ENCODE peak calls at places on chromosome 19, in nine cellular contexts. One of them, this sample, is unnamed.
A peak's percentile ranks its signal among the peaks of the same experiment; 100 is the strongest.

GRCh38 chr19:54096642-54097106 is 3.9 kb downstream of the OSCAR start:
- DNase-seq in H54: no peak
- DNase-seq in left colon: no peak
- DNase-seq in HTR-8/SVneo: no peak
- DNase-seq in skeletal muscle cell: no peak
- DNase-seq in stromal cell of bone marrow: peak; percentile 41
- DNase-seq in pancreas: no peak
- DNase-seq in activated T-helper 9 cell treated with anti-CD3 and anti-CD28 coated beads, Interleukin-2, amount 50 U/mL, for 16 hours: no peak
- DNase-seq in activated gamma-delta T cell treated with anti-CD3 and anti-CD28 coated beads, Interleukin-2, amount 50 U/mL, for 16 hours: no peak
- DNase-seq in this sample: no peak

GRCh38 chr19:58054792-58055482 is 4.1 kb upstream of the ZNF135 start:
- DNase-seq in H54: no peak
- DNase-seq in left colon: no peak
- DNase-seq in HTR-8/SVneo: no peak
- DNase-seq in skeletal muscle cell: no peak
- DNase-seq in stromal cell of bone marrow: peak; percentile 4
- DNase-seq in pancreas: no peak
- DNase-seq in activated T-helper 9 cell treated with anti-CD3 and anti-CD28 coated beads, Interleukin-2, amount 50 U/mL, for 16 hours: no peak
- DNase-seq in activated gamma-delta T cell treated with anti-CD3 and anti-CD28 coated beads, Interleukin-2, amount 50 U/mL, for 16 hours: no peak
- DNase-seq in this sample: no peak

GRCh38 chr19:57903298-57904174 is 12.9 kb downstream of the ZNF417 start:
- DNase-seq in H54: peak; percentile 19
- DNase-seq in left colon: no peak
- DNase-seq in HTR-8/SVneo: no peak
- DNase-seq in skeletal muscle cell: no peak
- DNase-seq in stromal cell of bone marrow: peak; percentile 35
- DNase-seq in pancreas: no peak
- DNase-seq in activated T-helper 9 cell treated with anti-CD3 and anti-CD28 coated beads, Interleukin-2, amount 50 U/mL, for 16 hours: no peak
- DNase-seq in activated gamma-delta T cell treated with anti-CD3 and anti-CD28 coated beads, Interleukin-2, amount 50 U/mL, for 16 hours: no peak
- DNase-seq in this sample: no peak

GRCh38 chr19:1470864-1471513 is 8.0 kb downstream of the C19orf25 start:
- DNase-seq in H54: no peak
- DNase-seq in left colon: peak; percentile 51
- DNase-seq in HTR-8/SVneo: peak; percentile 37
- DNase-seq in skeletal muscle cell: no peak
- DNase-seq in stromal cell of bone marrow: no peak
- DNase-seq in pancreas: peak; percentile 80
- DNase-seq in activated T-helper 9 cell treated with anti-CD3 and anti-CD28 coated beads, Interleukin-2, amount 50 U/mL, for 16 hours: no peak
- DNase-seq in activated gamma-delta T cell treated with anti-CD3 and anti-CD28 coated beads, Interleukin-2, amount 50 U/mL, for 16 hours: no peak
- DNase-seq in this sample: no peak

GRCh38 chr19:46162731-46163130 is 14.7 kb downstream of the IGFL2 start:
- DNase-seq in H54: no peak
- DNase-seq in left colon: no peak
- DNase-seq in HTR-8/SVneo: no peak
- DNase-seq in skeletal muscle cell: no peak
- DNase-seq in stromal cell of bone marrow: no peak
- DNase-seq in pancreas: no peak
- DNase-seq in activated T-helper 9 cell treated with anti-CD3 and anti-CD28 coated beads, Interleukin-2, amount 50 U/mL, for 16 hours: no peak
- DNase-seq in activated gamma-delta T cell treated with anti-CD3 and anti-CD28 coated beads, Interleukin-2, amount 50 U/mL, for 16 hours: no peak
- DNase-seq in this sample: no peak

GRCh38 chr19:16462757-16463250 is 9.0 kb downstream of the EPS15L1 start:
- DNase-seq in H54: peak; percentile 91
- DNase-seq in left colon: no peak
- DNase-seq in HTR-8/SVneo: no peak
- DNase-seq in skeletal muscle cell: no peak
- DNase-seq in stromal cell of bone marrow: no peak
- DNase-seq in pancreas: no peak
- DNase-seq in activated T-helper 9 cell treated with anti-CD3 and anti-CD28 coated beads, Interleukin-2, amount 50 U/mL, for 16 hours: no peak
- DNase-seq in activated gamma-delta T cell treated with anti-CD3 and anti-CD28 coated beads, Interleukin-2, amount 50 U/mL, for 16 hours: no peak
- DNase-seq in this sample: no peak

GRCh38 chr19:33771308-33772101 is 25.2 kb upstream of the KCTD15 start:
- DNase-seq in H54: peak; percentile 92
- DNase-seq in left colon: peak; percentile 77
- DNase-seq in HTR-8/SVneo: peak; percentile 76
- DNase-seq in skeletal muscle cell: no peak
- DNase-seq in stromal cell of bone marrow: no peak
- DNase-seq in pancreas: peak; percentile 89
- DNase-seq in activated T-helper 9 cell treated with anti-CD3 and anti-CD28 coated beads, Interleukin-2, amount 50 U/mL, for 16 hours: peak; percentile 44
- DNase-seq in activated gamma-delta T cell treated with anti-CD3 and anti-CD28 coated beads, Interleukin-2, amount 50 U/mL, for 16 hours: peak; percentile 33
- DNase-seq in this sample: no peak

GRCh38 chr19:54325194-54325621 is 12.2 kb upstream of the LILRA5 start:
- DNase-seq in H54: peak; percentile 54
- DNase-seq in left colon: no peak
- DNase-seq in HTR-8/SVneo: peak; percentile 51
- DNase-seq in skeletal muscle cell: no peak
- DNase-seq in stromal cell of bone marrow: peak; percentile 9
- DNase-seq in pancreas: no peak
- DNase-seq in activated T-helper 9 cell treated with anti-CD3 and anti-CD28 coated beads, Interleukin-2, amount 50 U/mL, for 16 hours: peak; percentile 8
- DNase-seq in activated gamma-delta T cell treated with anti-CD3 and anti-CD28 coated beads, Interleukin-2, amount 50 U/mL, for 16 hours: peak; percentile 45
- DNase-seq in this sample: no peak

GRCh38 chr19:42926781-42927180 is 9.1 kb upstream of the PSG6 start:
- DNase-seq in H54: no peak
- DNase-seq in left colon: no peak
- DNase-seq in HTR-8/SVneo: no peak
- DNase-seq in skeletal muscle cell: no peak
- DNase-seq in stromal cell of bone marrow: no peak
- DNase-seq in pancreas: no peak
- DNase-seq in activated T-helper 9 cell treated with anti-CD3 and anti-CD28 coated beads, Interleukin-2, amount 50 U/mL, for 16 hours: no peak
- DNase-seq in activated gamma-delta T cell treated with anti-CD3 and anti-CD28 coated beads, Interleukin-2, amount 50 U/mL, for 16 hours: no peak
- DNase-seq in this sample: no peak

GRCh38 chr19:18282788-18283141 is 1.3 kb upstream of the JUND start:
- DNase-seq in H54: no peak
- DNase-seq in left colon: peak; percentile 77
- DNase-seq in HTR-8/SVneo: no peak
- DNase-seq in skeletal muscle cell: no peak
- DNase-seq in stromal cell of bone marrow: no peak
- DNase-seq in pancreas: no peak
- DNase-seq in activated T-helper 9 cell treated with anti-CD3 and anti-CD28 coated beads, Interleukin-2, amount 50 U/mL, for 16 hours: no peak
- DNase-seq in activated gamma-delta T cell treated with anti-CD3 and anti-CD28 coated beads, Interleukin-2, amount 50 U/mL, for 16 hours: no peak
- DNase-seq in this sample: no peak

GRCh38 chr19:47601180-47601904 is 7.6 kb upstream of the BICRA start:
- DNase-seq in H54: no peak
- DNase-seq in left colon: peak; percentile 67
- DNase-seq in HTR-8/SVneo: no peak
- DNase-seq in skeletal muscle cell: no peak
- DNase-seq in stromal cell of bone marrow: no peak
- DNase-seq in pancreas: no peak
- DNase-seq in activated T-helper 9 cell treated with anti-CD3 and anti-CD28 coated beads, Interleukin-2, amount 50 U/mL, for 16 hours: no peak
- DNase-seq in activated gamma-delta T cell treated with anti-CD3 and anti-CD28 coated beads, Interleukin-2, amount 50 U/mL, for 16 hours: no peak
- DNase-seq in this sample: no peak

GRCh38 chr19:12987781-12988180 is 7.5 kb upstream of the NFIX start:
- DNase-seq in H54: no peak
- DNase-seq in left colon: no peak
- DNase-seq in HTR-8/SVneo: no peak
- DNase-seq in skeletal muscle cell: no peak
- DNase-seq in stromal cell of bone marrow: no peak
- DNase-seq in pancreas: no peak
- DNase-seq in activated T-helper 9 cell treated with anti-CD3 and anti-CD28 coated beads, Interleukin-2, amount 50 U/mL, for 16 hours: no peak
- DNase-seq in activated gamma-delta T cell treated with anti-CD3 and anti-CD28 coated beads, Interleukin-2, amount 50 U/mL, for 16 hours: no peak
- DNase-seq in this sample: no peak

GRCh38 chr19:47790398-47790814 is 11.9 kb downstream of the SELENOW start:
- DNase-seq in H54: peak; percentile 52
- DNase-seq in left colon: peak; percentile 92
- DNase-seq in HTR-8/SVneo: peak; percentile 85
- DNase-seq in skeletal muscle cell: no peak
- DNase-seq in stromal cell of bone marrow: no peak
- DNase-seq in pancreas: peak; percentile 92
- DNase-seq in activated T-helper 9 cell treated with anti-CD3 and anti-CD28 coated beads, Interleukin-2, amount 50 U/mL, for 16 hours: peak; percentile 76
- DNase-seq in activated gamma-delta T cell treated with anti-CD3 and anti-CD28 coated beads, Interleukin-2, amount 50 U/mL, for 16 hours: peak; percentile 79
- DNase-seq in this sample: peak; percentile 92

GRCh38 chr19:30898353-30899103 is 450.7 kb downstream of the TSHZ3 start:
- DNase-seq in H54: no peak
- DNase-seq in left colon: no peak
- DNase-seq in HTR-8/SVneo: no peak
- DNase-seq in skeletal muscle cell: no peak
- DNase-seq in stromal cell of bone marrow: no peak
- DNase-seq in pancreas: no peak
- DNase-seq in activated T-helper 9 cell treated with anti-CD3 and anti-CD28 coated beads, Interleukin-2, amount 50 U/mL, for 16 hours: no peak
- DNase-seq in activated gamma-delta T cell treated with anti-CD3 and anti-CD28 coated beads, Interleukin-2, amount 50 U/mL, for 16 hours: no peak
- DNase-seq in this sample: peak; percentile 77

GRCh38 chr19:13732337-13732736 is 32.0 kb upstream of the MRI1 start:
- DNase-seq in H54: no peak
- DNase-seq in left colon: no peak
- DNase-seq in HTR-8/SVneo: no peak
- DNase-seq in skeletal muscle cell: no peak
- DNase-seq in stromal cell of bone marrow: no peak
- DNase-seq in pancreas: no peak
- DNase-seq in activated T-helper 9 cell treated with anti-CD3 and anti-CD28 coated beads, Interleukin-2, amount 50 U/mL, for 16 hours: no peak
- DNase-seq in activated gamma-delta T cell treated with anti-CD3 and anti-CD28 coated beads, Interleukin-2, amount 50 U/mL, for 16 hours: no peak
- DNase-seq in this sample: no peak

GRCh38 chr19:28257396-28257795 is 955.6 kb downstream of the UQCRFS1 start:
- DNase-seq in H54: no peak
- DNase-seq in left colon: no peak
- DNase-seq in HTR-8/SVneo: no peak
- DNase-seq in skeletal muscle cell: no peak
- DNase-seq in stromal cell of bone marrow: no peak
- DNase-seq in pancreas: no peak
- DNase-seq in activated T-helper 9 cell treated with anti-CD3 and anti-CD28 coated beads, Interleukin-2, amount 50 U/mL, for 16 hours: no peak
- DNase-seq in activated gamma-delta T cell treated with anti-CD3 and anti-CD28 coated beads, Interleukin-2, amount 50 U/mL, for 16 hours: no peak
- DNase-seq in this sample: no peak

GRCh38 chr19:16062789-16063188 is 13.5 kb upstream of the TPM4 start:
- DNase-seq in H54: no peak
- DNase-seq in left colon: peak; percentile 73
- DNase-seq in HTR-8/SVneo: no peak
- DNase-seq in skeletal muscle cell: no peak
- DNase-seq in stromal cell of bone marrow: no peak
- DNase-seq in pancreas: no peak
- DNase-seq in activated T-helper 9 cell treated with anti-CD3 and anti-CD28 coated beads, Interleukin-2, amount 50 U/mL, for 16 hours: peak; percentile 61
- DNase-seq in activated gamma-delta T cell treated with anti-CD3 and anti-CD28 coated beads, Interleukin-2, amount 50 U/mL, for 16 hours: peak; percentile 61
- DNase-seq in this sample: no peak

GRCh38 chr19:31253816-31254551 is 95.3 kb downstream of the TSHZ3 start:
- DNase-seq in H54: no peak
- DNase-seq in left colon: no peak
- DNase-seq in HTR-8/SVneo: peak; percentile 26
- DNase-seq in skeletal muscle cell: peak; percentile 45
- DNase-seq in stromal cell of bone marrow: no peak
- DNase-seq in pancreas: no peak
- DNase-seq in activated T-helper 9 cell treated with anti-CD3 and anti-CD28 coated beads, Interleukin-2, amount 50 U/mL, for 16 hours: no peak
- DNase-seq in activated gamma-delta T cell treated with anti-CD3 and anti-CD28 coated beads, Interleukin-2, amount 50 U/mL, for 16 hours: no peak
- DNase-seq in this sample: no peak

GRCh38 chr19:19445911-19446361 is 40.5 kb downstream of the GATAD2A start:
- DNase-seq in H54: no peak
- DNase-seq in left colon: no peak
- DNase-seq in HTR-8/SVneo: no peak
- DNase-seq in skeletal muscle cell: no peak
- DNase-seq in stromal cell of bone marrow: peak; percentile 16
- DNase-seq in pancreas: no peak
- DNase-seq in activated T-helper 9 cell treated with anti-CD3 and anti-CD28 coated beads, Interleukin-2, amount 50 U/mL, for 16 hours: no peak
- DNase-seq in activated gamma-delta T cell treated with anti-CD3 and anti-CD28 coated beads, Interleukin-2, amount 50 U/mL, for 16 hours: no peak
- DNase-seq in this sample: no peak

GRCh38 chr19:16861875-16862274 is 26.9 kb upstream of the F2RL3 start:
- DNase-seq in H54: no peak
- DNase-seq in left colon: no peak
- DNase-seq in HTR-8/SVneo: no peak
- DNase-seq in skeletal muscle cell: no peak
- DNase-seq in stromal cell of bone marrow: no peak
- DNase-seq in pancreas: no peak
- DNase-seq in activated T-helper 9 cell treated with anti-CD3 and anti-CD28 coated beads, Interleukin-2, amount 50 U/mL, for 16 hours: no peak
- DNase-seq in activated gamma-delta T cell treated with anti-CD3 and anti-CD28 coated beads, Interleukin-2, amount 50 U/mL, for 16 hours: no peak
- DNase-seq in this sample: no peak

GRCh38 chr19:8697671-8698432 is 743 bp downstream of the ACTL9 start:
- DNase-seq in H54: no peak
- DNase-seq in left colon: no peak
- DNase-seq in HTR-8/SVneo: no peak
- DNase-seq in skeletal muscle cell: no peak
- DNase-seq in stromal cell of bone marrow: no peak
- DNase-seq in pancreas: peak; percentile 39
- DNase-seq in activated T-helper 9 cell treated with anti-CD3 and anti-CD28 coated beads, Interleukin-2, amount 50 U/mL, for 16 hours: no peak
- DNase-seq in activated gamma-delta T cell treated with anti-CD3 and anti-CD28 coated beads, Interleukin-2, amount 50 U/mL, for 16 hours: no peak
- DNase-seq in this sample: peak; percentile 7

GRCh38 chr19:5719274-5719960 is 529 bp downstream of the LONP1 start:
- DNase-seq in H54: no peak
- DNase-seq in left colon: peak; percentile 45
- DNase-seq in HTR-8/SVneo: no peak
- DNase-seq in skeletal muscle cell: no peak
- DNase-seq in stromal cell of bone marrow: no peak
- DNase-seq in pancreas: no peak
- DNase-seq in activated T-helper 9 cell treated with anti-CD3 and anti-CD28 coated beads, Interleukin-2, amount 50 U/mL, for 16 hours: peak; percentile 22
- DNase-seq in activated gamma-delta T cell treated with anti-CD3 and anti-CD28 coated beads, Interleukin-2, amount 50 U/mL, for 16 hours: no peak
- DNase-seq in this sample: no peak

GRCh38 chr19:49339364-49340068 is 4.3 kb downstream of the CD37 start:
- DNase-seq in H54: no peak
- DNase-seq in left colon: peak; percentile 85
- DNase-seq in HTR-8/SVneo: no peak
- DNase-seq in skeletal muscle cell: peak; percentile 60
- DNase-seq in stromal cell of bone marrow: peak; percentile 66
- DNase-seq in pancreas: peak; percentile 96
- DNase-seq in activated T-helper 9 cell treated with anti-CD3 and anti-CD28 coated beads, Interleukin-2, amount 50 U/mL, for 16 hours: no peak
- DNase-seq in activated gamma-delta T cell treated with anti-CD3 and anti-CD28 coated beads, Interleukin-2, amount 50 U/mL, for 16 hours: no peak
- DNase-seq in this sample: peak; percentile 94

GRCh38 chr19:12478234-12478941 is 6.2 kb downstream of the ZNF709 start:
- DNase-seq in H54: no peak
- DNase-seq in left colon: no peak
- DNase-seq in HTR-8/SVneo: no peak
- DNase-seq in skeletal muscle cell: no peak
- DNase-seq in stromal cell of bone marrow: no peak
- DNase-seq in pancreas: no peak
- DNase-seq in activated T-helper 9 cell treated with anti-CD3 and anti-CD28 coated beads, Interleukin-2, amount 50 U/mL, for 16 hours: no peak
- DNase-seq in activated gamma-delta T cell treated with anti-CD3 and anti-CD28 coated beads, Interleukin-2, amount 50 U/mL, for 16 hours: no peak
- DNase-seq in this sample: no peak

GRCh38 chr19:34131100-34131499 is 41.2 kb upstream of the LSM14A start:
- DNase-seq in H54: no peak
- DNase-seq in left colon: no peak
- DNase-seq in HTR-8/SVneo: no peak
- DNase-seq in skeletal muscle cell: no peak
- DNase-seq in stromal cell of bone marrow: no peak
- DNase-seq in pancreas: no peak
- DNase-seq in activated T-helper 9 cell treated with anti-CD3 and anti-CD28 coated beads, Interleukin-2, amount 50 U/mL, for 16 hours: no peak
- DNase-seq in activated gamma-delta T cell treated with anti-CD3 and anti-CD28 coated beads, Interleukin-2, amount 50 U/mL, for 16 hours: no peak
- DNase-seq in this sample: no peak

This sample was measured in iPS DF 19.7.